ENCODE peak calls at places on chromosomes 4 and X, in nine cellular contexts. One of them, this sample, is unnamed.

GRCh38 chrX:153763989-153764755 is at the start of gene PLXNB3:
- DNase-seq in NCI-H2171: peak; percentile 43
- DNase-seq in thoracic aorta: peak; percentile 33
- DNase-seq in adrenal gland: peak; percentile 91
- DNase-seq in GM12865: peak; percentile 64
- DNase-seq in uterus: peak; percentile 81
- DNase-seq in NCI-H146: peak; percentile 67
- DNase-seq in vagina: no peak
- DNase-seq in stimulated activated naive CD8-positive, alpha-beta T cell treated with anti-CD3 and anti-CD28 coated beads, Interleukin-15, Interleukin-2, amounts not matched to agents 100 U/mL and 50 U/mL, for 24 hours: peak; percentile 80
- DNase-seq in this sample: peak; percentile 66

GRCh38 chr4:52643846-52644245 is 15.3 kb downstream of the USP46 start:
- DNase-seq in NCI-H2171: no peak
- DNase-seq in thoracic aorta: peak; percentile 77
- DNase-seq in adrenal gland: peak; percentile 88
- DNase-seq in GM12865: peak; percentile 53
- DNase-seq in uterus: peak; percentile 58
- DNase-seq in NCI-H146: no peak
- DNase-seq in vagina: no peak
- DNase-seq in stimulated activated naive CD8-positive, alpha-beta T cell treated with anti-CD3 and anti-CD28 coated beads, Interleukin-15, Interleukin-2, amounts not matched to agents 100 U/mL and 50 U/mL, for 24 hours: no peak
- DNase-seq in this sample: no peak

GRCh38 chrX:133726211-133726630 is 259.2 kb downstream of the GPC3 start:
- DNase-seq in NCI-H2171: peak; percentile 45
- DNase-seq in thoracic aorta: no peak
- DNase-seq in adrenal gland: no peak
- DNase-seq in GM12865: no peak
- DNase-seq in uterus: no peak
- DNase-seq in NCI-H146: no peak
- DNase-seq in vagina: no peak
- DNase-seq in stimulated activated naive CD8-positive, alpha-beta T cell treated with anti-CD3 and anti-CD28 coated beads, Interleukin-15, Interleukin-2, amounts not matched to agents 100 U/mL and 50 U/mL, for 24 hours: no peak
- DNase-seq in this sample: no peak

GRCh38 chr4:68864438-68865177 is 48.8 kb downstream of the UGT2B10 start:
- DNase-seq in NCI-H2171: no peak
- DNase-seq in thoracic aorta: no peak
- DNase-seq in adrenal gland: no peak
- DNase-seq in GM12865: no peak
- DNase-seq in uterus: no peak
- DNase-seq in NCI-H146: peak; percentile 54
- DNase-seq in vagina: no peak
- DNase-seq in stimulated activated naive CD8-positive, alpha-beta T cell treated with anti-CD3 and anti-CD28 coated beads, Interleukin-15, Interleukin-2, amounts not matched to agents 100 U/mL and 50 U/mL, for 24 hours: no peak
- DNase-seq in this sample: no peak

GRCh38 chrX:151151668-151152267 is 24.6 kb upstream of the GPR50 start:
- DNase-seq in NCI-H2171: peak; percentile 15
- DNase-seq in thoracic aorta: no peak
- DNase-seq in adrenal gland: peak; percentile 23
- DNase-seq in GM12865: peak; percentile 52
- DNase-seq in uterus: no peak
- DNase-seq in NCI-H146: peak; percentile 33
- DNase-seq in vagina: no peak
- DNase-seq in stimulated activated naive CD8-positive, alpha-beta T cell treated with anti-CD3 and anti-CD28 coated beads, Interleukin-15, Interleukin-2, amounts not matched to agents 100 U/mL and 50 U/mL, for 24 hours: peak; percentile 5
- DNase-seq in this sample: no peak

GRCh38 chr4:25578431-25578830 is 77.2 kb upstream of the SLC34A2 start:
- DNase-seq in NCI-H2171: no peak
- DNase-seq in thoracic aorta: no peak
- DNase-seq in adrenal gland: no peak
- DNase-seq in GM12865: no peak
- DNase-seq in uterus: no peak
- DNase-seq in NCI-H146: no peak
- DNase-seq in vagina: no peak
- DNase-seq in stimulated activated naive CD8-positive, alpha-beta T cell treated with anti-CD3 and anti-CD28 coated beads, Interleukin-15, Interleukin-2, amounts not matched to agents 100 U/mL and 50 U/mL, for 24 hours: no peak
- DNase-seq in this sample: no peak

GRCh38 chr4:20252656-20253271 is 1.1 kb downstream of the SLIT2 start:
- DNase-seq in NCI-H2171: no peak
- DNase-seq in thoracic aorta: no peak
- DNase-seq in adrenal gland: peak; percentile 71
- DNase-seq in GM12865: no peak
- DNase-seq in uterus: peak; percentile 38
- DNase-seq in NCI-H146: peak; percentile 26
- DNase-seq in vagina: no peak
- DNase-seq in stimulated activated naive CD8-positive, alpha-beta T cell treated with anti-CD3 and anti-CD28 coated beads, Interleukin-15, Interleukin-2, amounts not matched to agents 100 U/mL and 50 U/mL, for 24 hours: peak; percentile 3
- DNase-seq in this sample: no peak

GRCh38 chr4:93199492-93199891 is 629.1 kb upstream of the ATOH1 start:
- DNase-seq in NCI-H2171: peak; percentile 59
- DNase-seq in thoracic aorta: no peak
- DNase-seq in adrenal gland: peak; percentile 22
- DNase-seq in GM12865: peak; percentile 26
- DNase-seq in uterus: no peak
- DNase-seq in NCI-H146: peak; percentile 69
- DNase-seq in vagina: no peak
- DNase-seq in stimulated activated naive CD8-positive, alpha-beta T cell treated with anti-CD3 and anti-CD28 coated beads, Interleukin-15, Interleukin-2, amounts not matched to agents 100 U/mL and 50 U/mL, for 24 hours: no peak
- DNase-seq in this sample: no peak

GRCh38 chr4:56129431-56129861 is 180.7 kb downstream of the CEP135 start:
- DNase-seq in NCI-H2171: no peak
- DNase-seq in thoracic aorta: no peak
- DNase-seq in adrenal gland: no peak
- DNase-seq in GM12865: peak; percentile 40
- DNase-seq in uterus: no peak
- DNase-seq in NCI-H146: peak; percentile 67
- DNase-seq in vagina: no peak
- DNase-seq in stimulated activated naive CD8-positive, alpha-beta T cell treated with anti-CD3 and anti-CD28 coated beads, Interleukin-15, Interleukin-2, amounts not matched to agents 100 U/mL and 50 U/mL, for 24 hours: peak; percentile 22
- DNase-seq in this sample: no peak

GRCh38 chr4:35500812-35501211 is 743.5 kb downstream of the ARAP2 start:
- DNase-seq in NCI-H2171: no peak
- DNase-seq in thoracic aorta: no peak
- DNase-seq in adrenal gland: no peak
- DNase-seq in GM12865: peak; percentile 6
- DNase-seq in uterus: no peak
- DNase-seq in NCI-H146: peak; percentile 76
- DNase-seq in vagina: no peak
- DNase-seq in stimulated activated naive CD8-positive, alpha-beta T cell treated with anti-CD3 and anti-CD28 coated beads, Interleukin-15, Interleukin-2, amounts not matched to agents 100 U/mL and 50 U/mL, for 24 hours: no peak
- DNase-seq in this sample: no peak

GRCh38 chrX:84188320-84188834 is 378 bp upstream of the RPS6KA6 start:
- DNase-seq in NCI-H2171: peak; percentile 65
- DNase-seq in thoracic aorta: no peak
- DNase-seq in adrenal gland: peak; percentile 62
- DNase-seq in GM12865: no peak
- DNase-seq in uterus: peak; percentile 46
- DNase-seq in NCI-H146: peak; percentile 93
- DNase-seq in vagina: no peak
- DNase-seq in stimulated activated naive CD8-positive, alpha-beta T cell treated with anti-CD3 and anti-CD28 coated beads, Interleukin-15, Interleukin-2, amounts not matched to agents 100 U/mL and 50 U/mL, for 24 hours: no peak
- DNase-seq in this sample: no peak

This sample was measured in stimulated activated naive CD4-positive, alpha-beta T cell.